ENCODE peak calls at places on chromosomes 7 and 10, in four cellular contexts. I is neuronal stem cell, P is H1, Y is PC-3. Z is an unnamed sample.
A peak's percentile ranks its signal among the peaks of the same experiment; 100 is the strongest.

GRCh38 chr10:3871424-3871996 is 86.5 kb upstream of the KLF6 start:
- DNase-seq in I (no peak), P (no peak), Y (no peak), Z (no peak)

GRCh38 chr10:131812012-131812403 is 88.8 kb upstream of the PPP2R2D start:
- DNase-seq in I (no peak), P (no peak), Y (no peak), Z (no peak)

GRCh38 chr10:94630017-94630688 is 53.4 kb upstream of the CYP2C18 start:
- DNase-seq in I (peak; percentile 37), P (no peak), Y (peak; percentile 46), Z (peak; percentile 48)

GRCh38 chr10:133313192-133313591 is 4.5 kb downstream of the ZNF511 start:
- DNase-seq in I (no peak), P (no peak), Y (no peak), Z (no peak)

GRCh38 chr10:18400201-18400910 is 251.0 kb downstream of the NSUN6 start:
- DNase-seq in I (no peak), P (no peak), Y (no peak), Z (no peak)

GRCh38 chr10:70693619-70694286 is 21.4 kb downstream of the ADAMTS14 start:
- DNase-seq in I (no peak), P (no peak), Y (no peak), Z (no peak)

GRCh38 chr7:18087031-18087686 is 59.5 kb upstream of the PRPS1L1 start:
- DNase-seq in I (peak; percentile 33), P (peak; percentile 70), Y (no peak), Z (no peak)

GRCh38 chr7:29977926-29978652 is 11.5 kb downstream of the SCRN1 start:
- DNase-seq in I (peak; percentile 32), P (peak; percentile 62), Y (peak; percentile 13), Z (peak; percentile 24)

GRCh38 chr10:5666324-5667220 is at the start of gene ASB13:
- DNase-seq in I (peak; percentile 56), P (peak; percentile 82), Y (peak; percentile 50), Z (peak; percentile 55)

GRCh38 chr7:14717711-14718304 is 184.7 kb downstream of the DGKB start:
- DNase-seq in I (no peak), P (no peak), Y (peak; percentile 57), Z (no peak)

GRCh38 chr10:45464958-45465567 is 91.0 kb downstream of the ALOX5 start:
- DNase-seq in I (peak; percentile 57), P (peak; percentile 86), Y (peak; percentile 81), Z (peak; percentile 82)

GRCh38 chr10:11588878-11589277 is 22.6 kb downstream of the USP6NL start:
- DNase-seq in I (no peak), P (no peak), Y (no peak), Z (no peak)

GRCh38 chr10:28326516-28327493 is 23.9 kb upstream of the MPP7 start:
- DNase-seq in I (no peak), P (no peak), Y (no peak), Z (peak; percentile 23)

GRCh38 chr10:119670717-119671116 is 19.5 kb downstream of the BAG3 start:
- DNase-seq in I (no peak), P (no peak), Y (peak; percentile 58), Z (no peak)

GRCh38 chr7:69769826-69770225 is 171.6 kb downstream of the AUTS2 start:
- DNase-seq in I (no peak), P (no peak), Y (no peak), Z (peak; percentile 48)

GRCh38 chr7:90626011-90626410 is 29.9 kb downstream of the CDK14 start:
- DNase-seq in I (no peak), P (no peak), Y (peak; percentile 52), Z (no peak)

GRCh38 chr7:45575501-45576248 is 1.5 kb downstream of the ADCY1 start:
- DNase-seq in I (no peak), P (no peak), Y (no peak), Z (no peak)

GRCh38 chr10:7102557-7103349 is 308.1 kb downstream of the SFMBT2 start:
- DNase-seq in I (no peak), P (no peak), Y (no peak), Z (peak; percentile 60)

GRCh38 chr7:128176696-128177095 is 64.4 kb upstream of the LEP start:
- DNase-seq in I (no peak), P (no peak), Y (peak; percentile 61), Z (no peak)

GRCh38 chr7:91541641-91542040 is 277.4 kb downstream of the FZD1 start:
- DNase-seq in I (no peak), P (no peak), Y (no peak), Z (no peak)

GRCh38 chr7:90596745-90597526 is 815 bp downstream of the CDK14 start:
- DNase-seq in I (peak; percentile 14), P (no peak), Y (peak; percentile 34), Z (no peak)

GRCh38 chr10:20991526-20991925 is 94.4 kb upstream of the NEBL start:
- DNase-seq in I (no peak), P (no peak), Y (no peak), Z (no peak)

GRCh38 chr7:29865526-29865925 is 59.2 kb downstream of the WIPF3 start:
- DNase-seq in I (no peak), P (no peak), Y (peak; percentile 81), Z (no peak)

GRCh38 chr7:27130540-27131389 is at the start of gene HOXA4:
- DNase-seq in I (no peak), P (peak; percentile 91), Y (peak; percentile 84), Z (peak; percentile 73)

GRCh38 chr10:11330383-11331020 is 280.9 kb downstream of the USP6NL start:
- DNase-seq in I (no peak), P (no peak), Y (no peak), Z (no peak)

GRCh38 chr10:43647576-43647975 is 1.1 kb downstream of the ZNF32 start:
- DNase-seq in I (no peak), P (no peak), Y (no peak), Z (no peak)
- H2AFZ ChIP-seq in I (no peak overlapping the region), P (no peak overlapping the region), Y (peak overlapping the region; percentile 99), Z (no peak overlapping the region)

DNA sequence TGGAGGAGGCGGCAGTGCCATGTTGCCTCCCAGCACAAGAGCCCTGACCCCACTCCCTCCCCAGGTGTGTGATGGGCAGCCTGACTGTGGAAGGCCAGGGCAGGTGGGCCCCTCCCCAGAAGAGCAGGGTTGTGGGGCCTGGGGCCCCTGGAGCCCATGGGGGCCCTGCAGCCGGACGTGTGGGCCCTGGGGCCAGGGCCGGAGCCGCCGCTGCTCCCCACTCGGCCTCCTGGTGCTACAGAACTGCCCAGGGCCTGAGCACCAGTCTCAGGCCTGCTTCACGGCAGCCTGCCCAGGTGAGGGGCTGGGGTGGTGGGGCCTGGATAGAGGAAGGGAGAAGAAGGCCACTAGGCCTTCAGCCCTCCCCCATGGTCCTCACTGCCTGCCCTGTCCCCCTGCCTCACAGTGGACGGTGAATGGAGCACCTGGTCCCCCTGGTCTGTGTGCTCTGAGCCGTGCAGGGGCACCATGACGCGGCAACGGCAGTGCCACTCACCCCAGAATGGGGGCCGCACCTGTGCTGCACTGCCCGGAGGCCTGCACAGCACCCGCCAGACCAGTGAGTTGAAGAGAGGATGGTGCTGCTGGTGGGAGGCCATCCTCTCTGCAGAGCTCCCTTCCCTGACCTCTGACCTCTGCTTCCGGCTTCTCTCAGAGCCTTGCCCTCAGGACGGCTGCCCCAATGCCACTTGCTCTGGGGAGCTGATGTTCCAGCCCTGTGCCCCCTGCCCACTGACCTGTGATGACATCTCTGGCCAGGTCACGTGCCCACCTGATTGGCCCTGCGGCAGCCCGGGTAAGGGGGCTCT is 18.2 kb upstream of the ZNF467 start:
- DNase-seq in I (no peak), P (no peak), Y (no peak), Z (no peak)
- H3K4me2 ChIP-seq in I (no peak overlapping the region), P (no peak overlapping the region), Y (no peak overlapping the region), Z (no peak overlapping the region)

DNA sequence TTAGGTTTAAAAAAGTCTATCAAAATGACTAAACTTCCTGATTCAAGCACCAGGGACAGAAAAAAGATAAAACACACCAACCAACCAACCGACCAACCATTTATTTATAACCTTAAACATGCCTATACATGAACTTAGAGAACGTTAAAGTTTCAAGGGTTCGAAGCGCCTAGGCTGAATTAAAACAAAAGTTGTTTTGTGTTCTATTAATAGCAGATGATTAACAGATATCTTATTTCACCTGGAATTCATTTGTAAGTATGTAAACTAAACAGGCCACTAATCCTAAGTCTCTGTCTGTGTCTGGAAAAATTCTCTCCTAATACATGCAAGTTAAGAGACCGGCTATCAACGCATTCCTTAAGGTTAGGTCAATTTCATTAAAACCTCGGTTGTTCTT is 1.4 kb downstream of the BAIAP2L1 start:
- DNase-seq in I (no peak), P (no peak), Y (peak; percentile 51), Z (no peak)
- H2AFZ ChIP-seq in I (no peak overlapping the region), P (no peak overlapping the region), Y (no peak overlapping the region), Z (no peak overlapping the region)

GRCh38 chr7:2157473-2158279 is 75.1 kb downstream of the MAD1L1 start:
- DNase-seq in I (no peak), P (no peak), Y (peak; percentile 91), Z (peak; percentile 38)

GRCh38 chr7:2158331-2159175 is 74.2 kb downstream of the MAD1L1 start:
- DNase-seq in I (no peak), P (no peak), Y (no peak), Z (peak; percentile 33)

GRCh38 chr7:2156756-2157472 is 75.8 kb downstream of the MAD1L1 start:
- DNase-seq in I (no peak), P (no peak), Y (no peak), Z (no peak)

GRCh38 chr7:2162959-2163358 is 69.8 kb downstream of the MAD1L1 start:
- DNase-seq in I (no peak), P (no peak), Y (no peak), Z (no peak)

DNA sequence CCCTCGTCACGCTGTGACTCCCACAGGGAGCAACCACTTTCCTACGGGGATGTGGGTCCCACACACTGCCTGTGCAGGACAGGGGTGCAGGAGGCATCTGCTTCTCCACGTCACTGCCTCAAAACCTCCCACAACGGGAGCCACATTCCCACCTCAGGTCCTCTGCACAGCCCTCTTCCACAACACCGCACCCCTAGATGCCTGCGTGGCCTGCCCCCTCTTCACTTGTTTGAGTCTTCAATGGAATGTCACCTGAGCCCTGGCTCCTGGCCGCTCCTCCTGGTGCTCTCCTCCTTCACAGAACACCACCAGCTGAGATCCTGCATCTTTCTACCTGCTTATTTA is 73.6 kb downstream of the MAD1L1 start:
- DNase-seq in I (no peak), P (no peak), Y (no peak), Z (no peak)
- H3K4me2 ChIP-seq in I (no peak overlapping the region), P (no peak overlapping the region), Y (no peak overlapping the region), Z (no peak overlapping the region)

GRCh38 chr7:137343483-137343841 is at the start of gene PTN:
- DNase-seq in I (peak; percentile 78), P (peak; percentile 73), Y (peak; percentile 41), Z (no peak)
- H2AFZ ChIP-seq in I (peak within 1 kb of the TSS; percentile 93), P (peak within 1 kb of the TSS; percentile 94), Y (peak within 1 kb of the TSS; percentile 67), Z (no peak within 1 kb of the TSS)

GRCh38 chr10:13049774-13050420 is 48.4 kb upstream of the CCDC3 start:
- DNase-seq in I (no peak), P (no peak), Y (no peak), Z (no peak)

GRCh38 chr10:13048762-13049161 is 47.2 kb upstream of the CCDC3 start:
- DNase-seq in I (no peak), P (no peak), Y (no peak), Z (no peak)

GRCh38 chr10:13043520-13043919 is 42.0 kb upstream of the CCDC3 start:
- DNase-seq in I (no peak), P (no peak), Y (no peak), Z (no peak)

GRCh38 chr10:13047529-13048206 is 46.2 kb upstream of the CCDC3 start:
- DNase-seq in I (no peak), P (no peak), Y (no peak), Z (no peak)

GRCh38 chr10:13046861-13047528 is 45.5 kb upstream of the CCDC3 start:
- DNase-seq in I (no peak), P (no peak), Y (no peak), Z (no peak)
- H3K4me2 ChIP-seq in I (no peak overlapping the region), P (no peak overlapping the region), Y (no peak overlapping the region), Z (no peak overlapping the region)

GRCh38 chr7:51802698-51803097 is 486.1 kb upstream of the COBL start:
- DNase-seq in I (no peak), P (no peak), Y (no peak), Z (no peak)
- H2AFZ ChIP-seq in I (peak overlapping the region; percentile 53), P (peak overlapping the region; percentile 9), Y (no peak overlapping the region), Z (no peak overlapping the region)

Z was measured in OCI-LY7.